ENCODE peak calls at places on chromosomes 6 and 20, in four cellular contexts. Q is cardiac fibroblast, I is astrocyte of the spinal cord, W is right lobe of liver. U is an unnamed sample.

GRCh38 chr20:9978395-9979004 is 56.3 kb upstream of the ANKEF1 start:
- DNase-seq in I (peak; percentile 89), W (no peak), Q (peak; percentile 93), U (peak; percentile 79)

GRCh38 chr20:9241721-9242427 is 173.0 kb downstream of the PLCB4 start:
- DNase-seq in Q (no peak), I (no peak), W (no peak), U (no peak)

GRCh38 chr6:43426928-43427405 is 374 bp upstream of the ABCC10 start:
- DNase-seq in I (no peak), Q (no peak), W (no peak), U (no peak)

GRCh38 chr20:63096681-63097335 is 90.0 kb upstream of the BHLHE23 start:
- DNase-seq in I (no peak), Q (no peak), W (peak; percentile 32), U (no peak)

GRCh38 chr6:167276772-167277533 is 14.2 kb upstream of the UNC93A start:
- DNase-seq in I (no peak), Q (no peak), W (peak; percentile 85), U (no peak)

GRCh38 chr6:84583784-84584183 is 180.6 kb downstream of the TBX18 start:
- DNase-seq in W (no peak), Q (no peak), I (peak; percentile 37), U (no peak)

GRCh38 chr6:2396856-2397640 is 151.6 kb upstream of the GMDS start:
- DNase-seq in Q (peak; percentile 57), I (peak; percentile 73), W (no peak), U (no peak)

GRCh38 chr20:63116412-63117106 is 99.4 kb downstream of the YTHDF1 start:
- DNase-seq in Q (peak; percentile 19), W (peak; percentile 35), I (peak; percentile 7), U (no peak)

GRCh38 chr6:166540631-166541331 is 45.7 kb downstream of the RAMACL start:
- DNase-seq in W (no peak), I (no peak), Q (no peak), U (peak; percentile 72)

GRCh38 chr6:42984924-42985475 is 630 bp downstream of the PPP2R5D start:
- DNase-seq in I (no peak), Q (peak; percentile 35), W (no peak), U (peak; percentile 30)

GRCh38 chr6:85556992-85557668 is 36.5 kb downstream of the SNX14 start:
- DNase-seq in I (no peak), Q (no peak), W (no peak), U (no peak)

GRCh38 chr6:17768388-17768787 is 61.7 kb upstream of the NUP153 start:
- DNase-seq in W (no peak), I (peak; percentile 43), Q (peak; percentile 50), U (no peak)

GRCh38 chr6:90293319-90293937 is 3.2 kb downstream of the BACH2 start:
- DNase-seq in W (peak; percentile 59), I (no peak), Q (no peak), U (no peak)

GRCh38 chr6:116327803-116328527 is 42.8 kb upstream of the DSE start:
- DNase-seq in Q (peak; percentile 22), I (peak; percentile 63), W (no peak), U (no peak)

GRCh38 chr6:115220760-115221159 is 839.9 kb downstream of the FRK start:
- DNase-seq in W (no peak), Q (no peak), I (no peak), U (no peak)

GRCh38 chr20:43534791-43535350 is 24.0 kb upstream of the SGK2 start:
- DNase-seq in W (no peak), Q (no peak), I (no peak), U (no peak)

GRCh38 chr6:47832386-47833080 is 50.7 kb downstream of the OPN5 start:
- DNase-seq in Q (no peak), W (no peak), I (peak; percentile 64), U (no peak)

GRCh38 chr6:170453586-170454511 is 99.3 kb downstream of the PSMB1 start:
- DNase-seq in W (no peak), I (no peak), Q (no peak), U (no peak)

GRCh38 chr6:42046491-42047219 is 3.7 kb upstream of the TAF8 start:
- DNase-seq in W (no peak), I (peak; percentile 77), Q (peak; percentile 73), U (no peak)

GRCh38 chr20:35173576-35174192 is 1.8 kb downstream of the PROCR start:
- DNase-seq in Q (no peak), W (no peak), I (no peak), U (no peak)

GRCh38 chr20:37298190-37298939 is 8.9 kb downstream of the MANBAL start:
- DNase-seq in I (no peak), Q (peak; percentile 67), W (no peak), U (peak; percentile 62)

GRCh38 chr6:11650711-11651110 is 113.2 kb downstream of the TMEM170B start:
- DNase-seq in Q (peak; percentile 40), I (no peak), W (no peak), U (no peak)

GRCh38 chr6:149782337-149782736 is 32.8 kb downstream of the PCMT1 start:
- DNase-seq in I (no peak), W (no peak), Q (no peak), U (no peak)

GRCh38 chr6:155895641-155896040 is 440.0 kb upstream of the NOX3 start:
- DNase-seq in Q (no peak), W (no peak), I (no peak), U (no peak)

GRCh38 chr20:46552460-46553420 is 2.3 kb upstream of the OCSTAMP start:
- DNase-seq in I (no peak), W (no peak), Q (no peak), U (peak; percentile 88)
- H3K4me3 ChIP-seq in I (no peak overlapping the region), W (no peak overlapping the region), Q (no peak overlapping the region), U (peak overlapping the region; percentile 35)

DNA sequence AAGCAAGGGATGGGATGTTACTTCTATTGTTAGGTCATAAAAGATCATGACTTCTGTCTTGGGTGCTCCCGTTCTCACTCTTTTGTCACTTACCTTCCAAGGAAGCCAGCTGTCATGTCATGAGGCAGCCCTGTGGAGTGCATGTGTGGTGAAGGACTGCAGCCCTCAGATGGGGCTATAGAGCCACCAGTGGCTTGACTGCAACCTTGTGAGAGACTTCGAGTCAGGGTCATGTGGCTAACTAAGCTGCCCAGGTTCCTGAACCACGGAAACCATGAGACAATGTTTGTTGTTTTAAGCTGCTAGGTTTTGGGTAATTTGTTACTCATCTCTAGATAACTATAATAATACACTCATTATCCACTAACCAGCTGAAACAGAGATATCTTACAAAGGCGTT is 477.1 kb downstream of the BTBD3 start:
- DNase-seq in Q (peak; percentile 27), I (no peak), W (no peak), U (no peak)
- TF ChIP-seq CTCF in Q (no peak), I (no peak), W (no peak), U (no peak)

GRCh38 chr20:33443512-33444239 is at the start of gene SNTA1:
- DNase-seq in I (peak; percentile 69), W (peak; percentile 99), Q (peak; percentile 90), U (peak; percentile 92)

GRCh38 chr20:33442136-33443005 is 1.2 kb downstream of the SNTA1 start:
- DNase-seq in I (no peak), Q (no peak), W (no peak), U (no peak)

GRCh38 chr20:33445881-33446615 is 2.5 kb upstream of the SNTA1 start:
- DNase-seq in Q (no peak), W (no peak), I (no peak), U (no peak)

GRCh38 chr20:33443006-33443511 is 504 bp downstream of the SNTA1 start:
- DNase-seq in I (no peak), Q (no peak), W (peak; percentile 64), U (peak; percentile 24)

GRCh38 chr20:33444797-33445560 is 1.4 kb upstream of the SNTA1 start:
- DNase-seq in W (no peak), Q (no peak), I (no peak), U (peak; percentile 40)
- H3K4me3 ChIP-seq in W (no peak overlapping the region), Q (no peak overlapping the region), I (no peak overlapping the region), U (no peak overlapping the region)

GRCh38 chr6:147009358-147009757 is 194.9 kb upstream of the STXBP5 start:
- DNase-seq in W (no peak), I (no peak), Q (no peak), U (no peak)

GRCh38 chr6:147000545-147001488 is 203.4 kb upstream of the STXBP5 start:
- DNase-seq in Q (peak; percentile 76), I (peak; percentile 80), W (no peak), U (no peak)

GRCh38 chr6:147001621-147002020 is 202.6 kb upstream of the STXBP5 start:
- DNase-seq in I (no peak), W (no peak), Q (no peak), U (no peak)

GRCh38 chr6:147003186-147003585 is 201.0 kb upstream of the STXBP5 start:
- DNase-seq in Q (peak; percentile 39), I (no peak), W (no peak), U (no peak)

DNA sequence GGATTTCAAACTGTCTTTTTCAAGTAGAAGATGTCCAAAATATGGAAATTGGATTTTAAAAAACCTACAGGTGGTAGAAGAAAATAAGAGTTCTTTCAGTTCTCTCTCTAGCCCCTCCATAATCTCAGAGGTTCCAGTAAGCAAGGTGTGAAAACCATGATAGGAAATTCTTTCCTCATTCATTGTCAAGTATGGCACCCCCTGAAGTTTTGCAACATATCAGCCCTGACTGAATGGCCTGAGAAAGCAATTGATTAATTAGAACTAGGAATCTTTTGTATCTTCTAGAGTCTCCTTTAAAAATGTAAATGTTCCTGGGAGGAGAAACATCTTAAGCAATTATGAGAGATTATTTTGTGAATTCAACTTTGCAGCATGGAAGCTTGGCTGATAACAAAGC is 198.7 kb upstream of the STXBP5 start:
- DNase-seq in W (no peak), Q (no peak), I (no peak), U (no peak)
- TF ChIP-seq CTCF in W (no peak), Q (no peak), I (peak; percentile 7), U (no peak)

DNA sequence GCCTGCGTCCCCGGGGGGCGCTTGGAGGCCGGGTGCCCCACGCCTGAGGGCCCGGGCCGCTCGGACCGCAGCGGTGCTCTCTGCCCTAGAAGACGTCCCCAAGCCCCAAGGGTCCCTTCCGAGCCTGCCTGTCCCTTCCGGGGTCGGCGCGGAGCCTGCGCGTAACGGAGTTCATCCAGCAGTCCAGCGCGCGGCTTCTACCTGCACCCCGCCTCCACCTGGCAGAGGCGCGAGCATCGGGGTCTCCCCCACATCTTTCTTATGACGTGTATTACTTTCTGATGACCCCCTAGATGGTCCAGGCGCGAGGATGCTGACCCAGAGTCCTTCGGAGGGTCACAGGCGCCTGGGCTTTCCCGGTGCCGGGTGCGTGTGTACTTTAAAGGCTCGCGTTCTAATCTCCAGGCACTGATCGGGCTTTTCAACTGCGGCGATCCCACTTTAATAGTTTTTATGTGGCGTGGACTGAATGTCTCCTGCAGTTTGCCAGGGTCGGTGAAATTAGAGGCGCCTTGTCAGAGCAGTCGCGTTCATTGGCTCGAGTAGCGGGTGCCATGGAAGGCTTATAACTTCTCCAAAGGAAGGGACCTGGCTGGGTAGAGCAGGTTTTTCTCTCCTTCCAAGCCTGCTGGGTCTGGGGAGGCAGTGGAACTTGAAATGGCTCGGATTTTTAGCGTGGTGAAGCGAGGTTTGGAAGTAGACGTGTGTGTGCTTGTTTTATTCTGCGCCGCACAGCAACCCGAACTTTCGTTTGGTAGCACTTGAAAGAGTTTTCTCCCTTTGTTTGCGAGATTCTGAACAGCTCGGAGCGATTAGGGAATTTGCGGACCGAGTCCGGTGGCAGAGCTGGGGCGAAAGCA is 974 bp downstream of the EYA4 start:
- DNase-seq in Q (peak; percentile 12), I (peak; percentile 50), W (no peak), U (no peak)
- H3K4me3 ChIP-seq in Q (peak overlapping the region; percentile 42), I (peak overlapping the region; percentile 43), W (no peak overlapping the region), U (no peak overlapping the region)

U was measured in GM12865.